ENCODE peak calls at places on chromosomes 6 and 20, in ten cellular contexts. One of them, this sample, is unnamed.

GRCh38 chr6:10778230-10778629 is 30.6 kb downstream of the TMEM14B start:
- DNase-seq in DMS153: no peak
- DNase-seq in iris pigment epithelial cell: no peak
- DNase-seq in activated naive CD4-positive, alpha-beta T cell treated with anti-CD3 and anti-CD28 coated beads, Interleukin-2, amount 10 ng/mL, durations not matched to agents 7 days and 5 days: no peak
- DNase-seq in lung: no peak
- DNase-seq in activated naive CD8-positive, alpha-beta T cell treated with anti-CD3 and anti-CD28 coated beads, Interleukin-2, amount 50 U/mL, for 16 hours: no peak
- DNase-seq in stimulated activated CD8-positive, alpha-beta memory T cell treated with anti-CD3 and anti-CD28 coated beads, Interleukin-15, amount 100 ng/mL, for 24 hours: no peak
- DNase-seq in HEK293T: no peak
- DNase-seq in NCI-H526: no peak
- DNase-seq in stimulated activated CD4-positive, alpha-beta T cell treated with anti-CD3 and anti-CD28 coated beads, Interleukin-15, amount 100 ng/mL, for 1 hour: no peak
- DNase-seq in this sample: no peak

GRCh38 chr20:33832113-33832853 is 21.1 kb downstream of the CHMP4B start:
- DNase-seq in NCI-H526: no peak
- DNase-seq in activated naive CD8-positive, alpha-beta T cell treated with anti-CD3 and anti-CD28 coated beads, Interleukin-2, amount 50 U/mL, for 16 hours: no peak
- DNase-seq in lung: no peak
- DNase-seq in iris pigment epithelial cell: no peak
- DNase-seq in activated naive CD4-positive, alpha-beta T cell treated with anti-CD3 and anti-CD28 coated beads, Interleukin-2, amount 10 ng/mL, durations not matched to agents 7 days and 5 days: no peak
- DNase-seq in HEK293T: no peak
- DNase-seq in DMS153: no peak
- DNase-seq in stimulated activated CD8-positive, alpha-beta memory T cell treated with anti-CD3 and anti-CD28 coated beads, Interleukin-15, amount 100 ng/mL, for 24 hours: no peak
- DNase-seq in stimulated activated CD4-positive, alpha-beta T cell treated with anti-CD3 and anti-CD28 coated beads, Interleukin-15, amount 100 ng/mL, for 1 hour: no peak
- DNase-seq in this sample: no peak

GRCh38 chr6:139166238-139166955 is 31.5 kb downstream of the HECA start:
- DNase-seq in lung: no peak
- DNase-seq in activated naive CD8-positive, alpha-beta T cell treated with anti-CD3 and anti-CD28 coated beads, Interleukin-2, amount 50 U/mL, for 16 hours: no peak
- DNase-seq in DMS153: no peak
- DNase-seq in NCI-H526: no peak
- DNase-seq in activated naive CD4-positive, alpha-beta T cell treated with anti-CD3 and anti-CD28 coated beads, Interleukin-2, amount 10 ng/mL, durations not matched to agents 7 days and 5 days: no peak
- DNase-seq in iris pigment epithelial cell: no peak
- DNase-seq in stimulated activated CD8-positive, alpha-beta memory T cell treated with anti-CD3 and anti-CD28 coated beads, Interleukin-15, amount 100 ng/mL, for 24 hours: no peak
- DNase-seq in stimulated activated CD4-positive, alpha-beta T cell treated with anti-CD3 and anti-CD28 coated beads, Interleukin-15, amount 100 ng/mL, for 1 hour: no peak
- DNase-seq in HEK293T: no peak
- DNase-seq in this sample: no peak

GRCh38 chr6:166201878-166202277 is 34.2 kb upstream of the TBXT start:
- DNase-seq in iris pigment epithelial cell: no peak
- DNase-seq in DMS153: no peak
- DNase-seq in activated naive CD4-positive, alpha-beta T cell treated with anti-CD3 and anti-CD28 coated beads, Interleukin-2, amount 10 ng/mL, durations not matched to agents 7 days and 5 days: no peak
- DNase-seq in stimulated activated CD8-positive, alpha-beta memory T cell treated with anti-CD3 and anti-CD28 coated beads, Interleukin-15, amount 100 ng/mL, for 24 hours: no peak
- DNase-seq in stimulated activated CD4-positive, alpha-beta T cell treated with anti-CD3 and anti-CD28 coated beads, Interleukin-15, amount 100 ng/mL, for 1 hour: no peak
- DNase-seq in NCI-H526: no peak
- DNase-seq in activated naive CD8-positive, alpha-beta T cell treated with anti-CD3 and anti-CD28 coated beads, Interleukin-2, amount 50 U/mL, for 16 hours: no peak
- DNase-seq in lung: no peak
- DNase-seq in HEK293T: no peak
- DNase-seq in this sample: no peak

GRCh38 chr6:79810153-79810806 is 137.1 kb downstream of the ELOVL4 start:
- DNase-seq in activated naive CD4-positive, alpha-beta T cell treated with anti-CD3 and anti-CD28 coated beads, Interleukin-2, amount 10 ng/mL, durations not matched to agents 7 days and 5 days: no peak
- DNase-seq in stimulated activated CD8-positive, alpha-beta memory T cell treated with anti-CD3 and anti-CD28 coated beads, Interleukin-15, amount 100 ng/mL, for 24 hours: no peak
- DNase-seq in stimulated activated CD4-positive, alpha-beta T cell treated with anti-CD3 and anti-CD28 coated beads, Interleukin-15, amount 100 ng/mL, for 1 hour: no peak
- DNase-seq in HEK293T: peak; percentile 12
- DNase-seq in activated naive CD8-positive, alpha-beta T cell treated with anti-CD3 and anti-CD28 coated beads, Interleukin-2, amount 50 U/mL, for 16 hours: no peak
- DNase-seq in DMS153: peak; percentile 100
- DNase-seq in lung: no peak
- DNase-seq in iris pigment epithelial cell: no peak
- DNase-seq in NCI-H526: no peak
- DNase-seq in this sample: no peak

GRCh38 chr20:61663521-61664425 is 401.9 kb downstream of the TAF4 start:
- DNase-seq in iris pigment epithelial cell: no peak
- DNase-seq in activated naive CD4-positive, alpha-beta T cell treated with anti-CD3 and anti-CD28 coated beads, Interleukin-2, amount 10 ng/mL, durations not matched to agents 7 days and 5 days: no peak
- DNase-seq in stimulated activated CD8-positive, alpha-beta memory T cell treated with anti-CD3 and anti-CD28 coated beads, Interleukin-15, amount 100 ng/mL, for 24 hours: no peak
- DNase-seq in lung: no peak
- DNase-seq in stimulated activated CD4-positive, alpha-beta T cell treated with anti-CD3 and anti-CD28 coated beads, Interleukin-15, amount 100 ng/mL, for 1 hour: no peak
- DNase-seq in HEK293T: no peak
- DNase-seq in activated naive CD8-positive, alpha-beta T cell treated with anti-CD3 and anti-CD28 coated beads, Interleukin-2, amount 50 U/mL, for 16 hours: no peak
- DNase-seq in NCI-H526: no peak
- DNase-seq in DMS153: no peak
- DNase-seq in this sample: no peak

GRCh38 chr6:147159536-147160374 is 44.5 kb upstream of the STXBP5 start:
- DNase-seq in NCI-H526: no peak
- DNase-seq in iris pigment epithelial cell: no peak
- DNase-seq in stimulated activated CD4-positive, alpha-beta T cell treated with anti-CD3 and anti-CD28 coated beads, Interleukin-15, amount 100 ng/mL, for 1 hour: no peak
- DNase-seq in stimulated activated CD8-positive, alpha-beta memory T cell treated with anti-CD3 and anti-CD28 coated beads, Interleukin-15, amount 100 ng/mL, for 24 hours: no peak
- DNase-seq in HEK293T: no peak
- DNase-seq in activated naive CD8-positive, alpha-beta T cell treated with anti-CD3 and anti-CD28 coated beads, Interleukin-2, amount 50 U/mL, for 16 hours: no peak
- DNase-seq in activated naive CD4-positive, alpha-beta T cell treated with anti-CD3 and anti-CD28 coated beads, Interleukin-2, amount 10 ng/mL, durations not matched to agents 7 days and 5 days: no peak
- DNase-seq in DMS153: no peak
- DNase-seq in lung: no peak
- DNase-seq in this sample: no peak

GRCh38 chr20:61728326-61728725 is 337.4 kb downstream of the TAF4 start:
- DNase-seq in DMS153: no peak
- DNase-seq in stimulated activated CD8-positive, alpha-beta memory T cell treated with anti-CD3 and anti-CD28 coated beads, Interleukin-15, amount 100 ng/mL, for 24 hours: no peak
- DNase-seq in NCI-H526: no peak
- DNase-seq in iris pigment epithelial cell: no peak
- DNase-seq in lung: no peak
- DNase-seq in activated naive CD8-positive, alpha-beta T cell treated with anti-CD3 and anti-CD28 coated beads, Interleukin-2, amount 50 U/mL, for 16 hours: no peak
- DNase-seq in stimulated activated CD4-positive, alpha-beta T cell treated with anti-CD3 and anti-CD28 coated beads, Interleukin-15, amount 100 ng/mL, for 1 hour: no peak
- DNase-seq in HEK293T: no peak
- DNase-seq in activated naive CD4-positive, alpha-beta T cell treated with anti-CD3 and anti-CD28 coated beads, Interleukin-2, amount 10 ng/mL, durations not matched to agents 7 days and 5 days: no peak
- DNase-seq in this sample: no peak

GRCh38 chr6:170423030-170423429 is 116.5 kb downstream of the FAM120B start:
- DNase-seq in HEK293T: no peak
- DNase-seq in DMS153: no peak
- DNase-seq in stimulated activated CD4-positive, alpha-beta T cell treated with anti-CD3 and anti-CD28 coated beads, Interleukin-15, amount 100 ng/mL, for 1 hour: no peak
- DNase-seq in activated naive CD4-positive, alpha-beta T cell treated with anti-CD3 and anti-CD28 coated beads, Interleukin-2, amount 10 ng/mL, durations not matched to agents 7 days and 5 days: no peak
- DNase-seq in iris pigment epithelial cell: no peak
- DNase-seq in lung: no peak
- DNase-seq in activated naive CD8-positive, alpha-beta T cell treated with anti-CD3 and anti-CD28 coated beads, Interleukin-2, amount 50 U/mL, for 16 hours: no peak
- DNase-seq in stimulated activated CD8-positive, alpha-beta memory T cell treated with anti-CD3 and anti-CD28 coated beads, Interleukin-15, amount 100 ng/mL, for 24 hours: no peak
- DNase-seq in NCI-H526: no peak
- DNase-seq in this sample: peak; percentile 35

GRCh38 chr6:32153252-32153834 is 598 bp upstream of the PPT2 start:
- DNase-seq in lung: peak; percentile 72
- DNase-seq in stimulated activated CD8-positive, alpha-beta memory T cell treated with anti-CD3 and anti-CD28 coated beads, Interleukin-15, amount 100 ng/mL, for 24 hours: no peak
- DNase-seq in activated naive CD4-positive, alpha-beta T cell treated with anti-CD3 and anti-CD28 coated beads, Interleukin-2, amount 10 ng/mL, durations not matched to agents 7 days and 5 days: no peak
- DNase-seq in stimulated activated CD4-positive, alpha-beta T cell treated with anti-CD3 and anti-CD28 coated beads, Interleukin-15, amount 100 ng/mL, for 1 hour: no peak
- DNase-seq in HEK293T: peak; percentile 59
- DNase-seq in NCI-H526: peak; percentile 84
- DNase-seq in iris pigment epithelial cell: peak; percentile 40
- DNase-seq in DMS153: no peak
- DNase-seq in activated naive CD8-positive, alpha-beta T cell treated with anti-CD3 and anti-CD28 coated beads, Interleukin-2, amount 50 U/mL, for 16 hours: no peak
- DNase-seq in this sample: no peak

GRCh38 chr6:713351-713750 is 20.4 kb upstream of the EXOC2 start:
- DNase-seq in activated naive CD8-positive, alpha-beta T cell treated with anti-CD3 and anti-CD28 coated beads, Interleukin-2, amount 50 U/mL, for 16 hours: no peak
- DNase-seq in NCI-H526: no peak
- DNase-seq in stimulated activated CD4-positive, alpha-beta T cell treated with anti-CD3 and anti-CD28 coated beads, Interleukin-15, amount 100 ng/mL, for 1 hour: no peak
- DNase-seq in iris pigment epithelial cell: no peak
- DNase-seq in activated naive CD4-positive, alpha-beta T cell treated with anti-CD3 and anti-CD28 coated beads, Interleukin-2, amount 10 ng/mL, durations not matched to agents 7 days and 5 days: no peak
- DNase-seq in DMS153: no peak
- DNase-seq in stimulated activated CD8-positive, alpha-beta memory T cell treated with anti-CD3 and anti-CD28 coated beads, Interleukin-15, amount 100 ng/mL, for 24 hours: no peak
- DNase-seq in HEK293T: no peak
- DNase-seq in lung: no peak
- DNase-seq in this sample: no peak

GRCh38 chr6:134425521-134426316 is 107.8 kb upstream of the SGK1 start:
- DNase-seq in HEK293T: no peak
- DNase-seq in lung: no peak
- DNase-seq in NCI-H526: no peak
- DNase-seq in stimulated activated CD4-positive, alpha-beta T cell treated with anti-CD3 and anti-CD28 coated beads, Interleukin-15, amount 100 ng/mL, for 1 hour: no peak
- DNase-seq in activated naive CD8-positive, alpha-beta T cell treated with anti-CD3 and anti-CD28 coated beads, Interleukin-2, amount 50 U/mL, for 16 hours: no peak
- DNase-seq in DMS153: no peak
- DNase-seq in stimulated activated CD8-positive, alpha-beta memory T cell treated with anti-CD3 and anti-CD28 coated beads, Interleukin-15, amount 100 ng/mL, for 24 hours: no peak
- DNase-seq in iris pigment epithelial cell: no peak
- DNase-seq in activated naive CD4-positive, alpha-beta T cell treated with anti-CD3 and anti-CD28 coated beads, Interleukin-2, amount 10 ng/mL, durations not matched to agents 7 days and 5 days: no peak
- DNase-seq in this sample: no peak

GRCh38 chr6:34810936-34811632 is 19.2 kb downstream of the BLTP3A start:
- DNase-seq in NCI-H526: no peak
- DNase-seq in HEK293T: no peak
- DNase-seq in activated naive CD8-positive, alpha-beta T cell treated with anti-CD3 and anti-CD28 coated beads, Interleukin-2, amount 50 U/mL, for 16 hours: no peak
- DNase-seq in lung: no peak
- DNase-seq in DMS153: no peak
- DNase-seq in iris pigment epithelial cell: peak; percentile 23
- DNase-seq in activated naive CD4-positive, alpha-beta T cell treated with anti-CD3 and anti-CD28 coated beads, Interleukin-2, amount 10 ng/mL, durations not matched to agents 7 days and 5 days: no peak
- DNase-seq in stimulated activated CD4-positive, alpha-beta T cell treated with anti-CD3 and anti-CD28 coated beads, Interleukin-15, amount 100 ng/mL, for 1 hour: no peak
- DNase-seq in stimulated activated CD8-positive, alpha-beta memory T cell treated with anti-CD3 and anti-CD28 coated beads, Interleukin-15, amount 100 ng/mL, for 24 hours: no peak
- DNase-seq in this sample: no peak

GRCh38 chr20:44773070-44773829 is 27.6 kb downstream of the KCNK15 start:
- DNase-seq in activated naive CD8-positive, alpha-beta T cell treated with anti-CD3 and anti-CD28 coated beads, Interleukin-2, amount 50 U/mL, for 16 hours: no peak
- DNase-seq in lung: no peak
- DNase-seq in DMS153: no peak
- DNase-seq in HEK293T: no peak
- DNase-seq in NCI-H526: no peak
- DNase-seq in stimulated activated CD8-positive, alpha-beta memory T cell treated with anti-CD3 and anti-CD28 coated beads, Interleukin-15, amount 100 ng/mL, for 24 hours: no peak
- DNase-seq in activated naive CD4-positive, alpha-beta T cell treated with anti-CD3 and anti-CD28 coated beads, Interleukin-2, amount 10 ng/mL, durations not matched to agents 7 days and 5 days: no peak
- DNase-seq in stimulated activated CD4-positive, alpha-beta T cell treated with anti-CD3 and anti-CD28 coated beads, Interleukin-15, amount 100 ng/mL, for 1 hour: no peak
- DNase-seq in iris pigment epithelial cell: no peak
- DNase-seq in this sample: no peak

GRCh38 chr6:125637207-125637606 is 112.2 kb upstream of the HEY2 start:
- DNase-seq in HEK293T: no peak
- DNase-seq in iris pigment epithelial cell: no peak
- DNase-seq in stimulated activated CD8-positive, alpha-beta memory T cell treated with anti-CD3 and anti-CD28 coated beads, Interleukin-15, amount 100 ng/mL, for 24 hours: no peak
- DNase-seq in DMS153: no peak
- DNase-seq in activated naive CD8-positive, alpha-beta T cell treated with anti-CD3 and anti-CD28 coated beads, Interleukin-2, amount 50 U/mL, for 16 hours: no peak
- DNase-seq in NCI-H526: no peak
- DNase-seq in lung: no peak
- DNase-seq in activated naive CD4-positive, alpha-beta T cell treated with anti-CD3 and anti-CD28 coated beads, Interleukin-2, amount 10 ng/mL, durations not matched to agents 7 days and 5 days: no peak
- DNase-seq in stimulated activated CD4-positive, alpha-beta T cell treated with anti-CD3 and anti-CD28 coated beads, Interleukin-15, amount 100 ng/mL, for 1 hour: no peak
- DNase-seq in this sample: no peak

GRCh38 chr20:32359633-32360332 is 1.7 kb downstream of the ASXL1 start:
- DNase-seq in activated naive CD8-positive, alpha-beta T cell treated with anti-CD3 and anti-CD28 coated beads, Interleukin-2, amount 50 U/mL, for 16 hours: no peak
- DNase-seq in stimulated activated CD8-positive, alpha-beta memory T cell treated with anti-CD3 and anti-CD28 coated beads, Interleukin-15, amount 100 ng/mL, for 24 hours: no peak
- DNase-seq in NCI-H526: no peak
- DNase-seq in lung: no peak
- DNase-seq in iris pigment epithelial cell: no peak
- DNase-seq in stimulated activated CD4-positive, alpha-beta T cell treated with anti-CD3 and anti-CD28 coated beads, Interleukin-15, amount 100 ng/mL, for 1 hour: no peak
- DNase-seq in HEK293T: no peak
- DNase-seq in activated naive CD4-positive, alpha-beta T cell treated with anti-CD3 and anti-CD28 coated beads, Interleukin-2, amount 10 ng/mL, durations not matched to agents 7 days and 5 days: no peak
- DNase-seq in DMS153: no peak
- DNase-seq in this sample: no peak